ENCODE peak calls at places on chromosome 21, in seven cellular contexts. V, L, F, X, Y, G and B are unnamed samples. For H3K4me1, the result is how much of the 10 kb centered on the place peaks cover.

GRCh38 chr21:19239696-19240095 is 836.1 kb upstream of the TMPRSS15 start:
- DNase-seq in V (no peak), L (no peak), F (no peak), X (no peak), Y (no peak), G (no peak), B (no peak)

GRCh38 chr21:30189763-30190162 is 23.2 kb upstream of the CLDN17 start:
- DNase-seq in V (no peak), L (no peak), F (no peak), X (no peak), Y (no peak), G (no peak), B (no peak)

GRCh38 chr21:42544544-42544943 is 30.9 kb downstream of the SLC37A1 start:
- DNase-seq in V (no peak), L (no peak), F (no peak), X (peak), Y (no peak), G (no peak), B (no peak)

GRCh38 chr21:39451332-39452206 is at the start of gene SH3BGR:
- DNase-seq in V (peak), L (no peak), F (peak), X (no peak), Y (peak), G (no peak), B (peak)

GRCh38 chr21:28554660-28555475 is 437.8 kb downstream of the LTN1 start:
- DNase-seq in V (peak), L (no peak), F (no peak), X (peak), Y (peak), G (no peak), B (no peak)

GRCh38 chr21:19322360-19322759 is 918.8 kb upstream of the TMPRSS15 start:
- DNase-seq in V (no peak), L (no peak), F (peak), X (no peak), Y (peak), G (no peak), B (no peak)

GRCh38 chr21:29812947-29813346 is 126.8 kb downstream of the GRIK1 start:
- DNase-seq in V (no peak), L (no peak), F (no peak), X (no peak), Y (no peak), G (no peak), B (no peak)

GRCh38 chr21:32597205-32597604 is 11.9 kb upstream of the TCP10L start:
- DNase-seq in V (no peak), L (peak), F (peak), X (no peak), Y (peak), G (no peak), B (no peak)

GRCh38 chr21:42580076-42580792 is 66.6 kb downstream of the SLC37A1 start:
- DNase-seq in V (no peak), L (no peak), F (no peak), X (peak), Y (no peak), G (no peak), B (no peak)

GRCh38 chr21:42469272-42469671 is 26.8 kb downstream of the RSPH1 start:
- DNase-seq in V (no peak), L (no peak), F (no peak), X (peak), Y (no peak), G (peak), B (no peak)

GRCh38 chr21:25701529-25701928 is 33.2 kb downstream of the ATP5PF start:
- DNase-seq in V (no peak), L (no peak), F (no peak), X (no peak), Y (no peak), G (no peak), B (no peak)

GRCh38 chr21:26709090-26709489 is 136.0 kb upstream of the CYYR1 start:
- DNase-seq in V (no peak), L (no peak), F (peak), X (no peak), Y (no peak), G (no peak), B (no peak)

GRCh38 chr21:38329176-38329575 is 72.4 kb downstream of the KCNJ15 start:
- DNase-seq in V (no peak), L (no peak), F (no peak), X (no peak), Y (no peak), G (no peak), B (no peak)

GRCh38 chr21:14092834-14093560 is 117.8 kb downstream of the LIPI start:
- DNase-seq in V (no peak), L (no peak), F (no peak), X (no peak), Y (no peak), G (no peak), B (no peak)

GRCh38 chr21:46641656-46642055 is 6.2 kb downstream of the PRMT2 start:
- DNase-seq in V (no peak), L (no peak), F (no peak), X (no peak), Y (no peak), G (no peak), B (no peak)

GRCh38 chr21:39083377-39084008 is 99.8 kb downstream of the PSMG1 start:
- DNase-seq in V (no peak), L (no peak), F (peak), X (no peak), Y (peak), G (no peak), B (no peak)

GRCh38 chr21:36059823-36060158 is 535 bp downstream of the SETD4 start:
- DNase-seq in V (no peak), L (no peak), F (no peak), X (peak), Y (no peak), G (no peak), B (peak)

GRCh38 chr21:46648539-46648938 is 13.1 kb downstream of the PRMT2 start:
- DNase-seq in V (no peak), L (no peak), F (no peak), X (no peak), Y (no peak), G (no peak), B (no peak)

GRCh38 chr21:21806711-21807597 is 808.7 kb downstream of the NCAM2 start:
- DNase-seq in V (no peak), L (peak), F (no peak), X (no peak), Y (no peak), G (no peak), B (peak)

GRCh38 chr21:33300701-33301631 is 23.8 kb upstream of the IFNAR1 start:
- DNase-seq in V (no peak), L (no peak), F (peak), X (no peak), Y (peak), G (peak), B (peak)

GRCh38 chr21:33441489-33442477 is 38.0 kb downstream of the TMEM50B start:
- DNase-seq in V (peak), L (peak), F (peak), X (no peak), Y (peak), G (peak), B (peak)

GRCh38 chr21:39911792-39912191 is 44.6 kb downstream of the PCP4 start:
- DNase-seq in V (peak), L (no peak), F (no peak), X (no peak), Y (no peak), G (no peak), B (no peak)

GRCh38 chr21:35925497-35925896 is 134.8 kb downstream of the SETD4 start:
- DNase-seq in V (no peak), L (peak), F (peak), X (no peak), Y (peak), G (peak), B (no peak)

GRCh38 chr21:42614391-42614790 is 39.0 kb upstream of the PDE9A start:
- DNase-seq in V (no peak), L (no peak), F (no peak), X (no peak), Y (no peak), G (no peak), B (no peak)

GRCh38 chr21:39073063-39073462 is 110.2 kb downstream of the PSMG1 start:
- DNase-seq in V (no peak), L (no peak), F (no peak), X (no peak), Y (no peak), G (no peak), B (no peak)

GRCh38 chr21:46368533-46369285 is 44.8 kb downstream of the PCNT start:
- DNase-seq in V (no peak), L (no peak), F (no peak), X (no peak), Y (no peak), G (no peak), B (no peak)

GRCh38 chr21:29265690-29266479 is 32.8 kb upstream of the BACH1 start:
- DNase-seq in V (no peak), L (peak), F (no peak), X (no peak), Y (no peak), G (no peak), B (no peak)

GRCh38 chr21:38910390-38911008 is 104.8 kb downstream of the ETS2 start:
- DNase-seq in V (no peak), L (peak), F (peak), X (no peak), Y (no peak), G (no peak), B (no peak)

GRCh38 chr21:34517039-34517438 is 5.0 kb upstream of the KCNE1 start:
- DNase-seq in V (no peak), L (no peak), F (no peak), X (no peak), Y (no peak), G (no peak), B (no peak)
- TF ChIP-seq CTCF in V (no peak), L (no peak), F (no peak), X (no peak), Y (no peak), G (no peak), B (no peak)

DNA sequence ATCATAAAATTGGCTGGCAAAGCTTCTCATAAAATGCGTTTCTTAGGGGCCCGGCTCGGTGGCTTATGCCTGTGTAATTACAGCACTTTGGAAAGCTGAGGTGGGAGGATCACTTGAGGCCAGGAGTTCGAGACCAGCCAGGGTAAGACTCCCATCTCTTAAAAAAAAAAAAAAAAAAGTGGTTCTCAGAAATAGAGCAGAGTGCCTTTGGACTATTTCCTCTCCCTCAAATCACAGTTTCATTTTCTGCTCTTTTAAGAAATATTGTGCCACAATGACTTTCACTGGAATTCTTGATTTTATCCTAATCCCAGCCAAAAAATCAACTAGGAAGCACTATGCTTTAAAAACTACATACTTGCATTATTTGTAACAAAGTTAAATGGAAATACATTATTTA is 13.3 kb downstream of the HSF2BP start:
- DNase-seq in V (no peak), L (no peak), F (no peak), X (no peak), Y (no peak), G (no peak), B (no peak)
- H3K4me3 ChIP-seq in V (no peak), L (no peak), F (peak), X (no peak), Y (no peak), G (peak), B (no peak)

DNA sequence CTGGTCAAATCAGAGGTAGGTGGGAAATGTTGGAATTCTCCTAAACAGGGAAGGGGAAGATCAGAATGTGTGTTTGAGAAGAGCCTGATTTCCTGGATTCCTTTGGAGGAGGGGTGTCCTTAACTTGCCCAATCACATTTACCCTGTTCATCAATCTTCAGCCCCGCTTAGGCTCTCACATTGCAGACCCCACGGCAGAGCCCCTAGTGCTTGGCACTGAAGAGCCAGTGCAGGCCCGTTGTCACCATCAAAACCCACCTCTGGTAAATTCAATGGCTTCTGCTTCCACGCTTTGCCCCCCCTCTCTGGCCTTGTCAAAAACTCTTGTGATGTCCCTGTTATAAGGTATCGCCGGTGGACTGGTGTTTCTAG is 2.3 kb downstream of the AGPAT3 start:
- DNase-seq in V (no peak), L (no peak), F (no peak), X (no peak), Y (no peak), G (no peak), B (no peak)
- H3K4me1 ChIP-seq in V (under half), L (under half), F (under half), X (under half), Y (under half), G (under half), B (under half)

GRCh38 chr21:23455676-23456075 is 2151.6 kb downstream of the MRPL39 start:
- DNase-seq in V (no peak), L (no peak), F (no peak), X (no peak), Y (no peak), G (no peak), B (no peak)

DNA sequence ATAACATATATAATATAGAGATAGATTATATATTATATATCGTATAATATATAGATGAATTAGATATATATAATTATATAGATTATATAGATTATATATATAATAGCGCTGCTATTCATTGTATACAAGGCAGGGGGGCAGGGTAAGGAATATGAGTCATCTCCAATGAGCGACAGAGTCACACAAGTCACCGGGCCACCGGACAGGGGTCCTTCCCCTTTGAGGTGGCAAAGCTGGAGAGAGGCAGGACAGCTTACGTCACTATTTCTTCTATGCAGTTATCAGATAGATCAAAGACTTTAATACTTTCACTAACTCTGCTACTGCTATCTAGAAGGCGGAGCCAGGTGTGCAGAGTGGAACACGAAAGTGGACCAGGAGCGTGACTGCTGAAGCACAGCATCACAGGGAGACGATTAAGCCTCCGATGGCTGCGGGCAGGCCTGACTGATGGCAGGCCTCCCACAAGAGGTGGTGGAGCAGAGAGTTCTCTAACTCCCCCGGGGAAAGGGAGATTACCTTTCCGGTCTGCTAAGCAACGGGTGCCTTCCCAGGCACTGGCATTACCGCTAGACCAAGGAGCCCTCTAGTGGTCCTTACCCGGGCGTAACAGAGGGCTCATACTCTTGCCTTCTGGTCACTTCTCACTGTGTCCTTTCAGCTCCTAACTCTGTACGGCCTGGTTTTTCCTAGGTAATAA is 2154.7 kb downstream of the MRPL39 start:
- DNase-seq in V (peak), L (peak), F (peak), X (no peak), Y (no peak), G (no peak), B (peak)
- TF ChIP-seq CTCF in V (peak), L (peak), F (peak), X (peak), Y (no peak), G (no peak), B (peak)

GRCh38 chr21:44357064-44357837 is 3.8 kb downstream of the TRPM2 start:
- DNase-seq in V (no peak), L (no peak), F (no peak), X (no peak), Y (no peak), G (no peak), B (no peak)

GRCh38 chr21:44363278-44363677 is 9.9 kb downstream of the TRPM2 start:
- DNase-seq in V (no peak), L (no peak), F (no peak), X (no peak), Y (no peak), G (no peak), B (no peak)

GRCh38 chr21:44356636-44357035 is 3.2 kb downstream of the TRPM2 start:
- DNase-seq in V (no peak), L (peak), F (no peak), X (no peak), Y (no peak), G (no peak), B (no peak)

GRCh38 chr21:44364151-44365053 is 11.0 kb downstream of the TRPM2 start:
- DNase-seq in V (peak), L (no peak), F (no peak), X (no peak), Y (no peak), G (no peak), B (no peak)

DNA sequence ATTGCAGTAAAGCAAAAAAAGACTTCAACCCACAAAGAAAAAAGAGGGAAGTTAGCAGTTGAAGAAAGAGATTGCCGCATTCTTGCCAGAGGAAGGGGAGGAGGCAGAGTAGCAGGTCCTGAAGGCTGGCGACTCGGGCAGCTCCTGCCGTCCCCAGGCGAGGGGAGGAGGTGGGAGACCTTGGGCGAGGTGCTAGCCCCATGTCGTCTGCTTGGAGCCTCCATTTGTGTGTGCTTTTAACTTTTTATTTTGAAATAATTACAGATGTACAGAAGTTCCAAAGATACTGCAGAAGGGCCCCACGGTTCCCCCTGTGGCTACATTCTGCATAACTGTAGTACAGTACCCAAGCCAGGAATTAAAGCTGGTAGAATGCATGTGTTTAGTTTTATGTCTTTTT is 6.8 kb downstream of the TRPM2 start:
- DNase-seq in V (no peak), L (no peak), F (no peak), X (no peak), Y (no peak), G (no peak), B (no peak)
- H3K4me3 ChIP-seq in V (no peak), L (no peak), F (no peak), X (no peak), Y (no peak), G (no peak), B (no peak)

GRCh38 chr21:15207635-15208370 is 143.0 kb upstream of the NRIP1 start:
- DNase-seq in V (no peak), L (no peak), F (no peak), X (no peak), Y (no peak), G (no peak), B (no peak)

GRCh38 chr21:15204887-15205286 is 140.1 kb upstream of the NRIP1 start:
- DNase-seq in V (no peak), L (no peak), F (no peak), X (no peak), Y (no peak), G (no peak), B (no peak)

GRCh38 chr21:15207231-15207630 is 142.4 kb upstream of the NRIP1 start:
- DNase-seq in V (no peak), L (no peak), F (no peak), X (no peak), Y (no peak), G (no peak), B (no peak)

GRCh38 chr21:15204140-15204774 is 139.5 kb upstream of the NRIP1 start:
- DNase-seq in V (no peak), L (no peak), F (peak), X (no peak), Y (no peak), G (no peak), B (no peak)

DNA sequence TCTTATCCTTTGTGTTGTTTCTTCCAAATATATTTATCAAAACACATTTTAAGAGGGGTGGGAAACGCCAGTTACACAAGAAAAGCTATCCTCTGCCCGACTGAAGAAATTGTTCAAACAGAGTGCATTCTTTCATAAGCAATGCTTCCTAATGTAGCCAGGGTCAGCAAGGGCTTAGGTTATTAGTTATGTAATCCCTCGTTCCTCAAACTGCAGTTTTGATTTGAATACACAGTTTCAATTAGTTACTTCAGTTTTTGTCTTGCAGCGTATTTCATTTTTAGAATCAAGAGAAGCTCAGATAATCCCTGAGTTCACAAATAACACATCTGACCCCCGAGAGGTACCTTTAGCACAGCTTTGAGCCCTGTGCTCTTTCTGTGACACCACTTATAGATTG is 141.7 kb upstream of the NRIP1 start:
- DNase-seq in V (no peak), L (no peak), F (no peak), X (no peak), Y (no peak), G (no peak), B (no peak)
- H3K4me1 ChIP-seq in V (under half), L (under half), F (under half), X (under half), Y (under half), G (under half), B (under half)

DNA sequence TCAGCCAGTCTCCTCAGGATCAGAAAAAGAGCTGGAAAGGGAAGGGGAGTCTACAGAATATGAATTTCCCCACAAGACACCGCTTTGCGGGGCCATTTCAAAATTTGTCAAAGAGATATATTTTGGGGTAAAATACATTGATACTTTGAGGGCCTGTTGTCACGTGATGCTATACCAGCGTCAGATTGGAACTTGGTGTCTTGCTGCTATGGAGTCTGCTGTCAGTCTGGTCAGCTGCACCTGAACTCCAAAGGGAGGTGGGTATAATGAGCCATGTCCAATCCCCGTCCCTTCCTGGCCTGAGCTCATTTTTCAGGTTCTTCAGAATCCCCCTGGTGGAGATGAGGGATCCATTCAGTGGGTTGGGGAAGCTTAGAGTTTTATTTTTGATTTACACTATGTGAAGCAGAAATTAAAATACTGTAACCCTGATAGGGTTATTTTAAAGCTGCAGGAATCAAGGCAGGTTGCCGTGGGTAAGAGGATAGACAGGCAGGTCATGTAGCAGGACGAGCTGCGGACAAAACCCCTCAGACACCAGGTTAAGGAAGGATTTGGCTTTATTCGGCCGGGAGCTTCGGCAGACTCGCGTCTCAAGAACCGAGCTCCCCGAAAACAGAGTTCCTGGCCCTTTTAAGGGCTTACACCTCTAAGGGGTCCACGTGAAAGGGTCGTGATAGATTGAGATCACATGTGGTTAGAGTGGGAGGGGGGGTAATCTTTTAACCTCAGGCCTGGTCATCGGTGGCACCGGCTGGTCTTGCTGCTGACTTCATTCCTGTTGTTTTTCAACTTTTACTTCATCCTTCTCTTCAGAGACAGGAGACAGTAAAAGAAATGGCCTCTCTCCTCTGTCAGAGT is 2.2 kb upstream of the POFUT2 start:
- DNase-seq in V (peak), L (no peak), F (peak), X (no peak), Y (no peak), G (no peak), B (peak)
- TF ChIP-seq CTCF in V (peak), L (peak), F (peak), X (peak), Y (peak), G (peak), B (peak)

GRCh38 chr21:41166947-41167346 is 1.0 kb upstream of the BACE2 start:
- DNase-seq in V (no peak), L (no peak), F (no peak), X (no peak), Y (peak), G (no peak), B (no peak)
- H3K4me3 ChIP-seq in V (peak), L (peak), F (peak), X (no peak), Y (peak), G (no peak), B (no peak)